ENCODE peak calls at places on chromosomes 13 and 19, in four cellular contexts. One of them, this sample, is unnamed.

GRCh38 chr13:28320884-28321574 is 173.9 kb downstream of the FLT1 start:
- DNase-seq in transverse colon: no peak
- DNase-seq in nephron progenitor cell: no peak
- DNase-seq in fibroblast of the aortic adventitia: no peak
- DNase-seq in this sample: no peak

GRCh38 chr19:37936166-37936565 is 29.2 kb downstream of the SIPA1L3 start:
- DNase-seq in transverse colon: peak
- DNase-seq in nephron progenitor cell: no peak
- DNase-seq in fibroblast of the aortic adventitia: no peak
- DNase-seq in this sample: no peak

GRCh38 chr19:45099465-45100201 is 6.7 kb downstream of the PPP1R37 start:
- DNase-seq in transverse colon: no peak
- DNase-seq in nephron progenitor cell: no peak
- DNase-seq in fibroblast of the aortic adventitia: no peak
- DNase-seq in this sample: no peak

GRCh38 chr13:98144501-98145350 is 1.8 kb downstream of the FARP1 start:
- DNase-seq in transverse colon: no peak
- DNase-seq in nephron progenitor cell: peak
- DNase-seq in fibroblast of the aortic adventitia: peak
- DNase-seq in this sample: no peak

GRCh38 chr19:55494172-55494761 is 6.0 kb downstream of the SSC5D start:
- DNase-seq in transverse colon: no peak
- DNase-seq in nephron progenitor cell: no peak
- DNase-seq in fibroblast of the aortic adventitia: peak
- DNase-seq in this sample: no peak

GRCh38 chr13:31369213-31369612 is 169.4 kb downstream of the B3GLCT start:
- DNase-seq in transverse colon: no peak
- DNase-seq in nephron progenitor cell: no peak
- DNase-seq in fibroblast of the aortic adventitia: peak
- DNase-seq in this sample: no peak

GRCh38 chr13:106492576-106493323 is 42.7 kb downstream of the EFNB2 start:
- DNase-seq in transverse colon: no peak
- DNase-seq in nephron progenitor cell: no peak
- DNase-seq in fibroblast of the aortic adventitia: no peak
- DNase-seq in this sample: no peak

GRCh38 chr13:81639984-81640582 is 1299.2 kb upstream of the SPRY2 start:
- DNase-seq in transverse colon: no peak
- DNase-seq in nephron progenitor cell: peak
- DNase-seq in fibroblast of the aortic adventitia: no peak
- DNase-seq in this sample: no peak

GRCh38 chr19:45123440-45123850 is 30.5 kb downstream of the PPP1R37 start:
- DNase-seq in transverse colon: no peak
- DNase-seq in nephron progenitor cell: no peak
- DNase-seq in fibroblast of the aortic adventitia: no peak
- DNase-seq in this sample: no peak

GRCh38 chr19:10112895-10113591 is 1.6 kb downstream of the P2RY11 start:
- DNase-seq in transverse colon: peak
- DNase-seq in nephron progenitor cell: peak
- DNase-seq in fibroblast of the aortic adventitia: no peak
- DNase-seq in this sample: peak

GRCh38 chr13:20521388-20521787 is 4.3 kb downstream of the CRYL1 start:
- DNase-seq in transverse colon: no peak
- DNase-seq in nephron progenitor cell: no peak
- DNase-seq in fibroblast of the aortic adventitia: no peak
- DNase-seq in this sample: no peak

GRCh38 chr13:25018729-25019115 is 77.2 kb upstream of the PABPC3 start:
- DNase-seq in transverse colon: peak
- DNase-seq in nephron progenitor cell: peak
- DNase-seq in fibroblast of the aortic adventitia: no peak
- DNase-seq in this sample: no peak
- TF ChIP-seq CTCF in transverse colon: no peak
- TF ChIP-seq CTCF in nephron progenitor cell: no peak
- TF ChIP-seq CTCF in fibroblast of the aortic adventitia: no peak
- TF ChIP-seq CTCF in this sample: no peak

GRCh38 chr13:79477968-79478367 is 3.0 kb upstream of the NDFIP2 start:
- DNase-seq in transverse colon: no peak
- DNase-seq in nephron progenitor cell: no peak
- DNase-seq in fibroblast of the aortic adventitia: no peak
- DNase-seq in this sample: no peak
- TF ChIP-seq CTCF in transverse colon: no peak
- TF ChIP-seq CTCF in nephron progenitor cell: no peak
- TF ChIP-seq CTCF in fibroblast of the aortic adventitia: no peak
- TF ChIP-seq CTCF in this sample: no peak

GRCh38 chr19:49120325-49120683 is 960 bp downstream of the PPFIA3 start:
- DNase-seq in transverse colon: no peak
- DNase-seq in nephron progenitor cell: no peak
- DNase-seq in fibroblast of the aortic adventitia: no peak
- DNase-seq in this sample: no peak

GRCh38 chr19:49117677-49118564 is 1.0 kb downstream of the C19orf73 start:
- DNase-seq in transverse colon: no peak
- DNase-seq in nephron progenitor cell: no peak
- DNase-seq in fibroblast of the aortic adventitia: no peak
- DNase-seq in this sample: no peak

GRCh38 chr19:49119411-49120324 is at the start of gene PPFIA3:
- DNase-seq in transverse colon: peak
- DNase-seq in nephron progenitor cell: peak
- DNase-seq in fibroblast of the aortic adventitia: peak
- DNase-seq in this sample: no peak

GRCh38 chr19:49120868-49121267 is 1.5 kb downstream of the PPFIA3 start:
- DNase-seq in transverse colon: no peak
- DNase-seq in nephron progenitor cell: no peak
- DNase-seq in fibroblast of the aortic adventitia: no peak
- DNase-seq in this sample: no peak

GRCh38 chr19:49118565-49119410 is at the start of gene C19orf73:
- DNase-seq in transverse colon: peak
- DNase-seq in nephron progenitor cell: peak
- DNase-seq in fibroblast of the aortic adventitia: peak
- DNase-seq in this sample: peak
- TF ChIP-seq CTCF in transverse colon: peak
- TF ChIP-seq CTCF in nephron progenitor cell: no peak
- TF ChIP-seq CTCF in fibroblast of the aortic adventitia: peak
- TF ChIP-seq CTCF in this sample: no peak

GRCh38 chr13:48977973-48978372 is 2.3 kb downstream of the FNDC3A start:
- DNase-seq in transverse colon: no peak
- DNase-seq in nephron progenitor cell: no peak
- DNase-seq in fibroblast of the aortic adventitia: peak
- DNase-seq in this sample: no peak

GRCh38 chr13:48973845-48974431 is 1.8 kb upstream of the FNDC3A start:
- DNase-seq in transverse colon: no peak
- DNase-seq in nephron progenitor cell: no peak
- DNase-seq in fibroblast of the aortic adventitia: no peak
- DNase-seq in this sample: no peak

GRCh38 chr13:48975101-48975925 is at the start of gene FNDC3A:
- DNase-seq in transverse colon: peak
- DNase-seq in nephron progenitor cell: peak
- DNase-seq in fibroblast of the aortic adventitia: peak
- DNase-seq in this sample: no peak

GRCh38 chr13:48976677-48977625 is 1.2 kb downstream of the FNDC3A start:
- DNase-seq in transverse colon: peak
- DNase-seq in nephron progenitor cell: no peak
- DNase-seq in fibroblast of the aortic adventitia: peak
- DNase-seq in this sample: no peak

DNA sequence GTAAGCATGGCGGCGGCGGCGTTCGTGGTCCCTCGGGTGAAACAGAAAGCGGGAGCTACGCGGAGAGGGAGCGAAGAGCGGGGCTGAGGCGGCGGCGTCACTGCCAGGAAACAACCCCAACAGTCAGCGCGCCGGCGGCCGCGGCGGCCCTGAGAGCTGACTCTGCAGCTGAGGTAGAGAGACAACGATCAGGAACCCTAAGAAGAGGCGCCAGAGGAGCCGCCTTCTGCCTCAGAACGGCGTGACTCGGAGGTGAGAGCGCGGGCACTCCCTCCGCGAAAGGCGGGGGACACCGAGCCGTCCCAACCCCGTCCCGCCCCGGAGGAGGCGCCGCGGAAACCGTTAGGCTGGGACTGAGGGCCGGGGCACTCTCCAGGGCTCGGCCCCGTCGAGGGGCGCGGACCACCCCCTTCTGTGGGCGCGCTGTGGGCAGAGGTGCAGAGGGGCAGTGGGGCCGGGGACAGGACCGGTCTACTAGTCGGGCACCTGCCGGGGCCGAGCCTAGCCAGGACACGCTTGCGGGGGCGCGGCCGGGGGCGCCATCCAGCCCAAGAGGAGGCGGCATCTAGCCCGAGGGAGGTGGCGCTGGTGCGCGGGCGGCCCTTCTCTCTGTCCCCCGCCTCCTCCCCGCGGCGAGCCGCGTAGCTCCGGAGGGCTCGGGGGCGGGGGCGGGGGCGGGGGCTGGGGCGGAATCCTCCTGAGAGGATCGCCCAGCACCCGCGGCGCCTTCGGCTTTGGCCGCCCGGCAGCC is 389 bp downstream of the FNDC3A start:
- DNase-seq in transverse colon: peak
- DNase-seq in nephron progenitor cell: peak
- DNase-seq in fibroblast of the aortic adventitia: peak
- DNase-seq in this sample: peak
- TF ChIP-seq CTCF in transverse colon: no peak
- TF ChIP-seq CTCF in nephron progenitor cell: no peak
- TF ChIP-seq CTCF in fibroblast of the aortic adventitia: no peak
- TF ChIP-seq CTCF in this sample: no peak

GRCh38 chr13:72804301-72804700 is 22.4 kb downstream of the PIBF1 start:
- DNase-seq in transverse colon: no peak
- DNase-seq in nephron progenitor cell: no peak
- DNase-seq in fibroblast of the aortic adventitia: no peak
- DNase-seq in this sample: no peak

GRCh38 chr13:72805663-72806341 is 23.9 kb downstream of the PIBF1 start:
- DNase-seq in transverse colon: no peak
- DNase-seq in nephron progenitor cell: no peak
- DNase-seq in fibroblast of the aortic adventitia: no peak
- DNase-seq in this sample: no peak

GRCh38 chr13:72808917-72809500 is 27.1 kb downstream of the PIBF1 start:
- DNase-seq in transverse colon: no peak
- DNase-seq in nephron progenitor cell: no peak
- DNase-seq in fibroblast of the aortic adventitia: peak
- DNase-seq in this sample: peak
- TF ChIP-seq CTCF in transverse colon: peak
- TF ChIP-seq CTCF in nephron progenitor cell: peak
- TF ChIP-seq CTCF in fibroblast of the aortic adventitia: peak
- TF ChIP-seq CTCF in this sample: no peak

DNA sequence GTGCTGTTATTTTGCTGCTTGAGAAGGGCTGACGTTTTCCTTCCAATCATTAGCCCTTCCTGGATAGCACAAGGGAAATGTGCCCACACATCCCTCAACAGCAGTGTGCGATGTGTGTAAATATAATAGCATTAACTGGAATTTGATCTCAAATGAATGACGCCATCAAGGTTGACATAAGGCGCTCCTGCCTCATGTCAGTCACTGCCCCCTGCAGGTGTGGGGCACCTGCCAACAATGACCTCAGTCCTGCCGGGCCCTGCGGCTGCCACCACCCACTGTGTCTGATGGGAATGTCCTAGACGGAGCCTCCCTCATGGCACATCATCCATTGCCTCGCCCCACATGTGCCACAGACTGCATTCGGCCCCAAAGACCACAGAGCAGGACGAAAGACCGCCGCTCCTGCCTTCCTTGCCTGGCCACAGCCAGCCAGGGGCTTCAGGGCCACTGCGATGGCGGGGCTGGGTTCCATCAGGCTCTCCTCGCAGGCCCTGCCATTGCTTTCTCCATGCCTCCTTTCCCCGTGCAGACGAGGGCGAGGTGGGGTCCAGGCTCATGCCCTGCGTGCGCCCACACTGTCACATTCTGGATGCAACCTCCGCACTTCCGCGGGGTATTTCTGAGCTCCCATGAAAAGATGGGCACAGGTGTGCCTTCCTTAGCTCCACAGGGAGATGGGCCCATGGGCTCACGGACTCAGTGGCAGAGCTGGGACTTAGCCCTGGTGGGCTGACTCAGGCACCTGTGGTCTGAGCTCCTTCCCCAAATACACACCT is 146.7 kb downstream of the SOX1 start:
- DNase-seq in transverse colon: peak
- DNase-seq in nephron progenitor cell: no peak
- DNase-seq in fibroblast of the aortic adventitia: no peak
- DNase-seq in this sample: no peak
- TF ChIP-seq CTCF in transverse colon: peak
- TF ChIP-seq CTCF in nephron progenitor cell: no peak
- TF ChIP-seq CTCF in fibroblast of the aortic adventitia: no peak
- TF ChIP-seq CTCF in this sample: no peak

DNA sequence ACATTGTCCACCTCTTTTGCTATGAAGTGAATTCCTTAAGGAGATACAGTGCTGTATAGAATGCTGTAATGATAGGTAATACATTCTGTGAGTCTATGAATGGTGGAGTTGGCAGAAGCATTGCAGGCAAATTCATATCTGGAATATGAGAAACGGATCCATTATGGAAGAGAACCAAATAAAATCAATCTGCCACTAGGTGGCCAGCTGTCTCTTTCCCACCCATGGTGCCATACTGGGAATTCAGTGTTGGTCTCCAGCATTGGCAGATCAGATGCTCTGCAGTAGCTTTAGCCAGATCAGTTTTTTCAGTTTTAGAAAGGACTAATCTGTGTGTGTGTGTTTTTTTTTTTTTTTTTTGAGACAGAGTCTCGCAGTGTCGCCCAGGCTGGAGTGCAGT is 27.6 kb downstream of the DNAJC3 start:
- DNase-seq in transverse colon: no peak
- DNase-seq in nephron progenitor cell: no peak
- DNase-seq in fibroblast of the aortic adventitia: no peak
- DNase-seq in this sample: no peak
- TF ChIP-seq CTCF in transverse colon: peak
- TF ChIP-seq CTCF in nephron progenitor cell: peak
- TF ChIP-seq CTCF in fibroblast of the aortic adventitia: no peak
- TF ChIP-seq CTCF in this sample: no peak

GRCh38 chr19:5260381-5260967 is 80.1 kb downstream of the PTPRS start:
- DNase-seq in transverse colon: no peak
- DNase-seq in nephron progenitor cell: no peak
- DNase-seq in fibroblast of the aortic adventitia: no peak
- DNase-seq in this sample: no peak
- TF ChIP-seq CTCF in transverse colon: no peak
- TF ChIP-seq CTCF in nephron progenitor cell: no peak
- TF ChIP-seq CTCF in fibroblast of the aortic adventitia: no peak
- TF ChIP-seq CTCF in this sample: no peak

GRCh38 chr19:40575326-40575725 is 1.3 kb upstream of the SHKBP1 start:
- DNase-seq in transverse colon: no peak
- DNase-seq in nephron progenitor cell: no peak
- DNase-seq in fibroblast of the aortic adventitia: no peak
- DNase-seq in this sample: no peak

GRCh38 chr19:40567750-40568494 is 8.8 kb upstream of the SHKBP1 start:
- DNase-seq in transverse colon: no peak
- DNase-seq in nephron progenitor cell: peak
- DNase-seq in fibroblast of the aortic adventitia: no peak
- DNase-seq in this sample: no peak

GRCh38 chr19:40570313-40571004 is 6.2 kb upstream of the SHKBP1 start:
- DNase-seq in transverse colon: peak
- DNase-seq in nephron progenitor cell: peak
- DNase-seq in fibroblast of the aortic adventitia: peak
- DNase-seq in this sample: peak

GRCh38 chr19:40571005-40571318 is 5.7 kb upstream of the SHKBP1 start:
- DNase-seq in transverse colon: no peak
- DNase-seq in nephron progenitor cell: no peak
- DNase-seq in fibroblast of the aortic adventitia: no peak
- DNase-seq in this sample: no peak

GRCh38 chr19:40571831-40572495 is 4.7 kb upstream of the SHKBP1 start:
- DNase-seq in transverse colon: no peak
- DNase-seq in nephron progenitor cell: no peak
- DNase-seq in fibroblast of the aortic adventitia: no peak
- DNase-seq in this sample: no peak
- TF ChIP-seq CTCF in transverse colon: no peak
- TF ChIP-seq CTCF in nephron progenitor cell: no peak
- TF ChIP-seq CTCF in fibroblast of the aortic adventitia: no peak
- TF ChIP-seq CTCF in this sample: no peak